ENCODE peak calls at places on chromosomes 16 and 17, in eight cellular contexts. O is left cardiac atrium; W is stimulated activated CD4-positive, alpha-beta T cell treated with anti-CD3 and anti-CD28 coated beads, Interleukin-15, amount 100 ng/mL, for 1 hour; C is lung; Z is activated gamma-delta T cell treated with Interleukin-2 at 50 U/mL for 16 hours; T is left colon; L is CD8-positive, alpha-beta memory T cell; X is NCI-H1436. I is an unnamed sample.

GRCh38 chr16:66878067-66878466 is 2.2 kb upstream of the PDP2 start:
- DNase-seq in O (no peak), W (no peak), C (no peak), Z (no peak), T (no peak), L (no peak), X (no peak), I (no peak)

GRCh38 chr16:87953308-87954208 is 2.3 kb downstream of the BANP start:
- DNase-seq in O (no peak), W (no peak), C (no peak), Z (no peak), T (no peak), L (no peak), X (no peak), I (no peak)

GRCh38 chr17:64261422-64262124 is 1.5 kb downstream of the TEX2 start:
- DNase-seq in O (no peak), W (no peak), C (no peak), Z (no peak), T (no peak), L (no peak), X (no peak), I (no peak)

GRCh38 chr16:47848481-47849109 is 307.2 kb downstream of the ABCC12 start:
- DNase-seq in O (no peak), W (no peak), C (peak; percentile 25), Z (no peak), T (no peak), L (no peak), X (no peak), I (no peak)

GRCh38 chr17:41733348-41734138 is 900 bp downstream of the HAP1 start:
- DNase-seq in O (no peak), W (no peak), C (no peak), Z (no peak), T (no peak), L (no peak), X (no peak), I (no peak)

GRCh38 chr16:2856686-2857450 is 1.1 kb downstream of the PRSS22 start:
- DNase-seq in O (no peak), W (no peak), C (no peak), Z (no peak), T (no peak), L (no peak), X (no peak), I (no peak)

GRCh38 chr16:51084074-51084928 is 66.8 kb downstream of the SALL1 start:
- DNase-seq in O (no peak), W (no peak), C (no peak), Z (no peak), T (no peak), L (no peak), X (no peak), I (no peak)

GRCh38 chr17:71052971-71053370 is 883.6 kb downstream of the KCNJ2 start:
- DNase-seq in O (no peak), W (no peak), C (no peak), Z (no peak), T (no peak), L (no peak), X (no peak), I (no peak)

GRCh38 chr16:9437115-9437514 is 345.7 kb downstream of the HAPSTR1 start:
- DNase-seq in O (no peak), W (no peak), C (no peak), Z (no peak), T (no peak), L (no peak), X (no peak), I (no peak)

GRCh38 chr17:68328676-68329075 is 37.4 kb downstream of the ARSG start:
- DNase-seq in O (no peak), W (no peak), C (no peak), Z (no peak), T (no peak), L (no peak), X (no peak), I (no peak)

GRCh38 chr17:62898239-62898864 is 67.7 kb upstream of the TANC2 start:
- DNase-seq in O (no peak), W (no peak), C (no peak), Z (no peak), T (no peak), L (no peak), X (no peak), I (no peak)

GRCh38 chr16:89198417-89199240 is 1.7 kb downstream of the SLC22A31 start:
- DNase-seq in O (no peak), W (no peak), C (no peak), Z (no peak), T (no peak), L (no peak), X (no peak), I (no peak)

GRCh38 chr17:78716814-78717393 is 65.2 kb downstream of the CYTH1 start:
- DNase-seq in O (peak; percentile 72), W (no peak), C (peak; percentile 60), Z (no peak), T (peak; percentile 82), L (no peak), X (peak; percentile 33), I (peak; percentile 96)